ENCODE peak calls at places on chromosomes 6 and 20, in four cellular contexts. One of them, this sample, is unnamed.
A peak's percentile ranks its signal among the peaks of the same experiment; 100 is the strongest.

GRCh38 chr6:98945311-98946005 is 2.3 kb downstream of the FBXL4 start:
- DNase-seq in nephron progenitor cell: no peak
- DNase-seq in CD8-positive, alpha-beta memory T cell: no peak
- DNase-seq in GM03348: no peak
- DNase-seq in this sample: no peak

GRCh38 chr6:148984516-148985056 is 237.8 kb downstream of the UST start:
- DNase-seq in CD8-positive, alpha-beta memory T cell: no peak
- DNase-seq in GM03348: no peak
- DNase-seq in nephron progenitor cell: no peak
- DNase-seq in this sample: no peak

GRCh38 chr6:37442416-37443218 is 9.6 kb downstream of the CMTR1 start:
- DNase-seq in CD8-positive, alpha-beta memory T cell: no peak
- DNase-seq in nephron progenitor cell: no peak
- DNase-seq in GM03348: no peak
- DNase-seq in this sample: no peak

GRCh38 chr6:92577077-92577719 is 842.2 kb downstream of the EPHA7 start:
- DNase-seq in GM03348: no peak
- DNase-seq in nephron progenitor cell: no peak
- DNase-seq in CD8-positive, alpha-beta memory T cell: no peak
- DNase-seq in this sample: no peak

GRCh38 chr6:32108094-32108627 is 977 bp downstream of the TNXB start:
- DNase-seq in CD8-positive, alpha-beta memory T cell: no peak
- DNase-seq in GM03348: peak; percentile 78
- DNase-seq in nephron progenitor cell: no peak
- DNase-seq in this sample: peak; percentile 83

GRCh38 chr20:20010639-20011500 is 6.3 kb upstream of the NAA20 start:
- DNase-seq in CD8-positive, alpha-beta memory T cell: no peak
- DNase-seq in nephron progenitor cell: no peak
- DNase-seq in GM03348: peak; percentile 23
- DNase-seq in this sample: no peak

GRCh38 chr6:95143408-95144180 is 433.7 kb upstream of the MANEA start:
- DNase-seq in CD8-positive, alpha-beta memory T cell: no peak
- DNase-seq in nephron progenitor cell: no peak
- DNase-seq in GM03348: no peak
- DNase-seq in this sample: no peak

GRCh38 chr20:58720890-58721289 is 28.3 kb downstream of the NPEPL1 start:
- DNase-seq in GM03348: no peak
- DNase-seq in CD8-positive, alpha-beta memory T cell: no peak
- DNase-seq in nephron progenitor cell: no peak
- DNase-seq in this sample: no peak

GRCh38 chr6:30411515-30412207 is 66.7 kb downstream of the RPP21 start:
- DNase-seq in CD8-positive, alpha-beta memory T cell: peak; percentile 47
- DNase-seq in GM03348: no peak
- DNase-seq in nephron progenitor cell: peak; percentile 66
- DNase-seq in this sample: peak; percentile 50

GRCh38 chr6:144036064-144036873 is 28.2 kb upstream of the PLAGL1 start:
- DNase-seq in GM03348: peak; percentile 37
- DNase-seq in nephron progenitor cell: no peak
- DNase-seq in CD8-positive, alpha-beta memory T cell: no peak
- DNase-seq in this sample: no peak